ENCODE peak calls at places on chromosomes 7 and 10, in nine cellular contexts. Y is HepG2, S is AG09309, E is PC-9, C is mesothelial cell of epicardium, K is mucosa of descending colon, N is progenitor cell of endocrine pancreas, Z is breast epithelium, L is right atrium auricular region. J is an unnamed sample.

GRCh38 chr10:26699631-26700030 is 2.1 kb downstream of the PDSS1 start:
- DNase-seq in E (no peak), C (no peak), N (no peak), K (no peak), Y (no peak), L (no peak), S (no peak), Z (no peak), J (no peak)

GRCh38 chr10:30553625-30554442 is 75.7 kb downstream of the LYZL2 start:
- DNase-seq in L (peak), C (no peak), S (no peak), K (peak), Y (peak), E (no peak), N (no peak), Z (no peak), J (peak)

GRCh38 chr10:6204341-6205191 is 1.8 kb downstream of the PFKFB3 start:
- DNase-seq in N (no peak), Y (no peak), K (peak), E (peak), S (no peak), C (no peak), L (no peak), Z (peak), J (peak)

GRCh38 chr7:83640240-83640639 is 8.7 kb downstream of the SEMA3E start:
- DNase-seq in C (no peak), N (no peak), S (no peak), L (no peak), Y (no peak), Z (no peak), E (no peak), K (no peak), J (no peak)

GRCh38 chr10:89563861-89564478 is 28.6 kb upstream of the SLC16A12 start:
- DNase-seq in S (no peak), Z (no peak), Y (peak), L (no peak), E (peak), N (no peak), C (no peak), K (no peak), J (no peak)

GRCh38 chr10:122333037-122333436 is 41.5 kb upstream of the PLEKHA1 start:
- DNase-seq in L (peak), K (no peak), E (no peak), S (no peak), Y (no peak), Z (no peak), N (no peak), C (no peak), J (no peak)

GRCh38 chr7:45159296-45159695 is 1.7 kb downstream of the RAMP3 start:
- DNase-seq in C (no peak), L (no peak), Z (no peak), E (no peak), Y (no peak), N (no peak), K (no peak), S (no peak), J (no peak)

GRCh38 chr7:144130730-144131129 is 7.8 kb downstream of the OR2A14 start:
- DNase-seq in N (no peak), C (no peak), Z (no peak), S (no peak), E (no peak), L (no peak), Y (no peak), K (no peak), J (no peak)

GRCh38 chr10:133399123-133399601 is 5.2 kb downstream of the MTG1 start:
- DNase-seq in N (no peak), Z (no peak), C (no peak), Y (no peak), E (no peak), S (no peak), L (no peak), K (peak), J (no peak)

GRCh38 chr7:378551-379455 is 88.8 kb downstream of the FOXL3 start:
- DNase-seq in S (no peak), C (no peak), Y (no peak), E (no peak), Z (peak), K (peak), N (peak), L (no peak), J (no peak)

GRCh38 chr7:587769-588168 is 68.1 kb upstream of the PDGFA start:
- DNase-seq in C (no peak), L (no peak), K (peak), S (no peak), Y (no peak), Z (peak), E (no peak), N (no peak), J (no peak)

GRCh38 chr7:81285142-81285871 is 366.5 kb upstream of the SEMA3C start:
- DNase-seq in C (no peak), Z (no peak), K (no peak), Y (no peak), N (no peak), E (peak), L (no peak), S (peak), J (no peak)

GRCh38 chr10:25651534-25651933 is 282.5 kb upstream of the MYO3A start:
- DNase-seq in Y (no peak), N (no peak), L (no peak), E (no peak), K (no peak), S (no peak), Z (no peak), C (no peak), J (no peak)

GRCh38 chr10:115902596-115902995 is 370.4 kb downstream of the GFRA1 start:
- DNase-seq in E (no peak), S (no peak), Y (no peak), K (no peak), Z (no peak), L (no peak), N (no peak), C (no peak), J (no peak)

GRCh38 chr7:4880218-4880617 is 3.3 kb downstream of the RADIL start:
- DNase-seq in S (no peak), Z (no peak), N (no peak), C (no peak), Y (no peak), L (no peak), E (no peak), K (no peak), J (no peak)

GRCh38 chr10:89574348-89574747 is 39.0 kb upstream of the SLC16A12 start:
- DNase-seq in E (no peak), L (no peak), S (no peak), Y (peak), K (no peak), N (no peak), Z (no peak), C (no peak), J (no peak)

GRCh38 chr7:140674899-140675701 is 2.4 kb downstream of the ADCK2 start:
- DNase-seq in K (no peak), S (no peak), Y (peak), C (no peak), N (no peak), Z (no peak), E (peak), L (no peak), J (no peak)

GRCh38 chr10:86830043-86830591 is 73.7 kb downstream of the BMPR1A start:
- DNase-seq in S (no peak), Z (no peak), Y (no peak), E (no peak), L (no peak), N (no peak), C (no peak), K (no peak), J (no peak)

GRCh38 chr10:99768430-99769011 is 13.9 kb upstream of the ABCC2 start:
- DNase-seq in K (no peak), N (no peak), L (no peak), S (no peak), E (no peak), C (no peak), Z (no peak), Y (no peak), J (no peak)

GRCh38 chr7:110839866-110840265 is 251.1 kb upstream of the LRRN3 start:
- DNase-seq in K (no peak), S (no peak), E (no peak), C (no peak), L (no peak), Y (peak), Z (no peak), N (no peak), J (no peak)

GRCh38 chr10:88019753-88020152 is 156.3 kb downstream of the PTEN start:
- DNase-seq in L (no peak), Z (no peak), K (no peak), C (no peak), N (no peak), S (no peak), Y (no peak), E (no peak), J (no peak)

GRCh38 chr10:88012627-88013026 is 149.2 kb downstream of the PTEN start:
- DNase-seq in E (no peak), Y (no peak), C (no peak), Z (no peak), S (peak), N (no peak), K (no peak), L (no peak), J (no peak)

GRCh38 chr10:88023676-88024075 is 160.3 kb downstream of the PTEN start:
- DNase-seq in N (no peak), C (no peak), L (no peak), E (no peak), K (no peak), Y (no peak), S (no peak), Z (no peak), J (no peak)

GRCh38 chr10:88017781-88018180 is 154.4 kb downstream of the PTEN start:
- DNase-seq in L (no peak), N (no peak), K (no peak), E (no peak), C (no peak), Y (no peak), Z (no peak), S (no peak), J (no peak)
- TF ChIP-seq CTCF in L (no peak), N (no peak), K (no peak), E (no peak), C (no peak), Y (no peak), Z (no peak), S (no peak), J (no peak)

GRCh38 chr7:134443396-134444070 is 15.4 kb downstream of the AKR1B1 start:
- DNase-seq in Z (no peak), Y (no peak), S (no peak), E (no peak), N (no peak), L (peak), K (no peak), C (no peak), J (no peak)
- TF ChIP-seq CTCF in Z (no peak), Y (no peak), S (no peak), E (no peak), N (no peak), L (no peak), K (no peak), C (no peak), J (no peak)

GRCh38 chr7:117871401-117871777 is 1.9 kb downstream of the CTTNBP2 start:
- DNase-seq in K (no peak), E (no peak), Y (no peak), N (no peak), L (no peak), Z (no peak), C (no peak), S (no peak), J (no peak)

GRCh38 chr7:117873933-117874530 is 791 bp upstream of the CTTNBP2 start:
- DNase-seq in S (no peak), N (no peak), Y (no peak), Z (no peak), E (no peak), C (no peak), L (no peak), K (no peak), J (no peak)

GRCh38 chr7:117871778-117872538 is 1.3 kb downstream of the CTTNBP2 start:
- DNase-seq in Y (no peak), E (no peak), N (peak), L (no peak), S (no peak), K (no peak), Z (no peak), C (no peak), J (peak)

GRCh38 chr7:117872565-117873055 is 631 bp downstream of the CTTNBP2 start:
- DNase-seq in Y (no peak), C (no peak), K (no peak), S (no peak), Z (no peak), N (peak), L (no peak), E (no peak), J (peak)

GRCh38 chr7:117873056-117873932 is at the start of gene CTTNBP2:
- DNase-seq in K (peak), L (peak), S (peak), Z (peak), N (peak), E (no peak), C (peak), Y (no peak), J (peak)
- TF ChIP-seq CTCF in K (no peak), L (no peak), S (no peak), Z (no peak), N (no peak), E (no peak), C (no peak), Y (no peak), J (no peak)

GRCh38 chr7:50531401-50531906 is 33.8 kb downstream of the DDC start:
- DNase-seq in Y (peak), C (no peak), Z (no peak), E (peak), N (no peak), S (no peak), K (no peak), L (no peak), J (peak)

GRCh38 chr7:50533849-50534248 is 31.4 kb downstream of the DDC start:
- DNase-seq in Y (peak), C (no peak), S (no peak), L (no peak), K (no peak), E (no peak), N (no peak), Z (no peak), J (no peak)

GRCh38 chr7:50537417-50537816 is 27.8 kb downstream of the DDC start:
- DNase-seq in Z (no peak), S (no peak), Y (no peak), K (no peak), C (no peak), L (no peak), N (no peak), E (no peak), J (no peak)

GRCh38 chr7:50531928-50532327 is 33.3 kb downstream of the DDC start:
- DNase-seq in C (no peak), K (no peak), Y (no peak), E (no peak), S (no peak), L (no peak), Z (no peak), N (no peak), J (peak)

DNA sequence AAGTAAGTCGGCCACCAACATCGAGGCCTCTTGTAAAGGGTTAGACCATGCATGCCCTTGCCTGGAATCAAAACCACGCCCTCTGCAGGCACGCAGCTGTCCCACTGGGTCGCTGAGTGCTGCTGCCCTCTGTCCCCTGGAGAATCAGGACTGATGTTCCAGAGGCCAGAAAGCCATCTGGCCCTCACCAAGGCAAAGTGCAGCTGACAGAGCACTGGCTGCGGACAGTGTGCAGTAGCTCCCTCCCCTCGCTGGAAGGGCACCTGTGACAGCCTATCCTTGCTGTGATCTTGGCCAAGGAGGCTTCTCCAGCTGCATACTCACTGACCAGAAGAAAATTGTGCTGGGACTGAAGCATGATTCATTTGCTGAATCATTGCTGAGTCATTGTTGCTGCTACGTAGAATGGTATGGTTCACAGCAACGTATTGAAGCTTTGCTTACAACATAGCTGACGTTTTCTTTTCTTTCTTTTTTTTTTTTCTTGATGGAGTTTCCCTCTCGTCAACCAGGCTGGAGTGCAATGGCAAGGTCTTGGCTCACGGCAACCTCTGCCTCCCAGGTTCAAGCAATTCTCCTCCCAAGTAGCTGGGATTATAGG is 30.4 kb downstream of the DDC start:
- DNase-seq in S (peak), L (no peak), C (no peak), N (no peak), Z (no peak), K (no peak), E (peak), Y (peak), J (peak)
- TF ChIP-seq CTCF in S (peak), L (no peak), C (no peak), N (no peak), Z (no peak), K (no peak), E (no peak), Y (peak), J (no peak)

GRCh38 chr7:127900116-127900515 is 131.1 kb downstream of the LRRC4 start:
- DNase-seq in Z (no peak), C (no peak), Y (no peak), E (no peak), S (no peak), L (no peak), N (no peak), K (no peak), J (no peak)
- TF ChIP-seq CTCF in Z (no peak), C (no peak), Y (no peak), E (no peak), S (no peak), L (no peak), N (no peak), K (no peak), J (no peak)

J was measured in glutamatergic neuron.